ENCODE peak calls at places on chromosomes 7 and 10, in six cellular contexts. One of them, this sample, is unnamed.

GRCh38 chr10:86160890-86161585 is 205.6 kb downstream of the GRID1 start:
- DNase-seq in astrocyte of the spinal cord: no peak
- DNase-seq in bronchial epithelial cell: peak; percentile 36
- DNase-seq in heart left ventricle: no peak
- DNase-seq in kidney: no peak
- DNase-seq in neural crest cell: no peak
- DNase-seq in this sample: peak; percentile 19

GRCh38 chr7:151689196-151689971 is 169.7 kb upstream of the RHEB start:
- DNase-seq in bronchial epithelial cell: peak; percentile 26
- DNase-seq in heart left ventricle: peak; percentile 69
- DNase-seq in astrocyte of the spinal cord: no peak
- DNase-seq in kidney: peak; percentile 87
- DNase-seq in neural crest cell: no peak
- DNase-seq in this sample: no peak

GRCh38 chr7:133510326-133511055 is 257.6 kb downstream of the EXOC4 start:
- DNase-seq in kidney: no peak
- DNase-seq in neural crest cell: no peak
- DNase-seq in heart left ventricle: no peak
- DNase-seq in astrocyte of the spinal cord: no peak
- DNase-seq in bronchial epithelial cell: peak; percentile 63
- DNase-seq in this sample: no peak

GRCh38 chr7:157846281-157846680 is 509.5 kb downstream of the DNAJB6 start:
- DNase-seq in heart left ventricle: no peak
- DNase-seq in kidney: peak; percentile 15
- DNase-seq in bronchial epithelial cell: no peak
- DNase-seq in neural crest cell: no peak
- DNase-seq in astrocyte of the spinal cord: no peak
- DNase-seq in this sample: no peak

GRCh38 chr7:68573271-68574000 is 1024.8 kb upstream of the AUTS2 start:
- DNase-seq in astrocyte of the spinal cord: no peak
- DNase-seq in heart left ventricle: no peak
- DNase-seq in neural crest cell: no peak
- DNase-seq in kidney: no peak
- DNase-seq in bronchial epithelial cell: no peak
- DNase-seq in this sample: no peak

GRCh38 chr10:63438506-63439498 is 27.0 kb downstream of the JMJD1C start:
- DNase-seq in neural crest cell: no peak
- DNase-seq in heart left ventricle: no peak
- DNase-seq in astrocyte of the spinal cord: no peak
- DNase-seq in bronchial epithelial cell: no peak
- DNase-seq in kidney: no peak
- DNase-seq in this sample: no peak

GRCh38 chr10:43785252-43785651 is 136.6 kb upstream of the ZNF32 start:
- DNase-seq in neural crest cell: no peak
- DNase-seq in kidney: no peak
- DNase-seq in heart left ventricle: no peak
- DNase-seq in bronchial epithelial cell: no peak
- DNase-seq in astrocyte of the spinal cord: no peak
- DNase-seq in this sample: no peak

GRCh38 chr7:137480824-137481365 is 137.4 kb upstream of the PTN start:
- DNase-seq in heart left ventricle: no peak
- DNase-seq in kidney: no peak
- DNase-seq in astrocyte of the spinal cord: peak; percentile 62
- DNase-seq in bronchial epithelial cell: no peak
- DNase-seq in neural crest cell: no peak
- DNase-seq in this sample: no peak

GRCh38 chr7:138324905-138325304 is 135.2 kb upstream of the TRIM24 start:
- DNase-seq in heart left ventricle: no peak
- DNase-seq in bronchial epithelial cell: no peak
- DNase-seq in kidney: no peak
- DNase-seq in neural crest cell: no peak
- DNase-seq in astrocyte of the spinal cord: no peak
- DNase-seq in this sample: no peak

GRCh38 chr7:80087051-80087767 is 47.4 kb upstream of the GNAI1 start:
- DNase-seq in heart left ventricle: no peak
- DNase-seq in neural crest cell: no peak
- DNase-seq in kidney: no peak
- DNase-seq in bronchial epithelial cell: no peak
- DNase-seq in astrocyte of the spinal cord: peak; percentile 82
- DNase-seq in this sample: no peak

GRCh38 chr10:26805567-26806245 is 55.1 kb downstream of the ABI1 start:
- DNase-seq in astrocyte of the spinal cord: peak; percentile 17
- DNase-seq in neural crest cell: no peak
- DNase-seq in bronchial epithelial cell: peak; percentile 53
- DNase-seq in heart left ventricle: no peak
- DNase-seq in kidney: no peak
- DNase-seq in this sample: no peak

GRCh38 chr7:144713850-144714249 is 122.0 kb downstream of the TPK1 start:
- DNase-seq in bronchial epithelial cell: no peak
- DNase-seq in heart left ventricle: no peak
- DNase-seq in astrocyte of the spinal cord: no peak
- DNase-seq in kidney: no peak
- DNase-seq in neural crest cell: no peak
- DNase-seq in this sample: no peak

GRCh38 chr7:149787428-149788299 is 14.3 kb upstream of the ZNF467 start:
- DNase-seq in bronchial epithelial cell: no peak
- DNase-seq in kidney: no peak
- DNase-seq in heart left ventricle: no peak
- DNase-seq in astrocyte of the spinal cord: no peak
- DNase-seq in neural crest cell: no peak
- DNase-seq in this sample: no peak

GRCh38 chr7:47371733-47372368 is 210.1 kb downstream of the TNS3 start:
- DNase-seq in bronchial epithelial cell: peak; percentile 87
- DNase-seq in astrocyte of the spinal cord: peak; percentile 58
- DNase-seq in heart left ventricle: peak; percentile 83
- DNase-seq in kidney: peak; percentile 93
- DNase-seq in neural crest cell: no peak
- DNase-seq in this sample: no peak

GRCh38 chr7:31023877-31024276 is 28.2 kb upstream of the ADCYAP1R1 start:
- DNase-seq in heart left ventricle: no peak
- DNase-seq in neural crest cell: no peak
- DNase-seq in bronchial epithelial cell: no peak
- DNase-seq in kidney: no peak
- DNase-seq in astrocyte of the spinal cord: no peak
- DNase-seq in this sample: no peak

GRCh38 chr7:140591178-140591902 is 49.3 kb downstream of the DENND2A start:
- DNase-seq in bronchial epithelial cell: peak; percentile 73
- DNase-seq in neural crest cell: no peak
- DNase-seq in heart left ventricle: no peak
- DNase-seq in kidney: no peak
- DNase-seq in astrocyte of the spinal cord: peak; percentile 26
- DNase-seq in this sample: no peak

GRCh38 chr7:105559926-105560325 is 21.4 kb downstream of the EFCAB10 start:
- DNase-seq in heart left ventricle: no peak
- DNase-seq in kidney: no peak
- DNase-seq in bronchial epithelial cell: no peak
- DNase-seq in astrocyte of the spinal cord: no peak
- DNase-seq in neural crest cell: no peak
- DNase-seq in this sample: no peak

GRCh38 chr10:101055416-101055815 is 6.4 kb upstream of the KAZALD1 start:
- DNase-seq in heart left ventricle: no peak
- DNase-seq in kidney: peak; percentile 2
- DNase-seq in astrocyte of the spinal cord: no peak
- DNase-seq in bronchial epithelial cell: no peak
- DNase-seq in neural crest cell: no peak
- DNase-seq in this sample: no peak
- TF ChIP-seq CTCF in heart left ventricle: no peak
- TF ChIP-seq CTCF in kidney: no peak
- TF ChIP-seq CTCF in astrocyte of the spinal cord: peak; percentile 25
- TF ChIP-seq CTCF in bronchial epithelial cell: no peak
- TF ChIP-seq CTCF in neural crest cell: no peak
- TF ChIP-seq CTCF in this sample: no peak

GRCh38 chr7:44375236-44375699 is 49.9 kb upstream of the CAMK2B start:
- DNase-seq in kidney: peak; percentile 35
- DNase-seq in neural crest cell: no peak
- DNase-seq in heart left ventricle: no peak
- DNase-seq in bronchial epithelial cell: no peak
- DNase-seq in astrocyte of the spinal cord: no peak
- DNase-seq in this sample: no peak
- TF ChIP-seq CTCF in kidney: peak; percentile 23
- TF ChIP-seq CTCF in neural crest cell: peak; percentile 39
- TF ChIP-seq CTCF in heart left ventricle: peak; percentile 26
- TF ChIP-seq CTCF in bronchial epithelial cell: peak; percentile 4
- TF ChIP-seq CTCF in astrocyte of the spinal cord: peak; percentile 23
- TF ChIP-seq CTCF in this sample: no peak

DNA sequence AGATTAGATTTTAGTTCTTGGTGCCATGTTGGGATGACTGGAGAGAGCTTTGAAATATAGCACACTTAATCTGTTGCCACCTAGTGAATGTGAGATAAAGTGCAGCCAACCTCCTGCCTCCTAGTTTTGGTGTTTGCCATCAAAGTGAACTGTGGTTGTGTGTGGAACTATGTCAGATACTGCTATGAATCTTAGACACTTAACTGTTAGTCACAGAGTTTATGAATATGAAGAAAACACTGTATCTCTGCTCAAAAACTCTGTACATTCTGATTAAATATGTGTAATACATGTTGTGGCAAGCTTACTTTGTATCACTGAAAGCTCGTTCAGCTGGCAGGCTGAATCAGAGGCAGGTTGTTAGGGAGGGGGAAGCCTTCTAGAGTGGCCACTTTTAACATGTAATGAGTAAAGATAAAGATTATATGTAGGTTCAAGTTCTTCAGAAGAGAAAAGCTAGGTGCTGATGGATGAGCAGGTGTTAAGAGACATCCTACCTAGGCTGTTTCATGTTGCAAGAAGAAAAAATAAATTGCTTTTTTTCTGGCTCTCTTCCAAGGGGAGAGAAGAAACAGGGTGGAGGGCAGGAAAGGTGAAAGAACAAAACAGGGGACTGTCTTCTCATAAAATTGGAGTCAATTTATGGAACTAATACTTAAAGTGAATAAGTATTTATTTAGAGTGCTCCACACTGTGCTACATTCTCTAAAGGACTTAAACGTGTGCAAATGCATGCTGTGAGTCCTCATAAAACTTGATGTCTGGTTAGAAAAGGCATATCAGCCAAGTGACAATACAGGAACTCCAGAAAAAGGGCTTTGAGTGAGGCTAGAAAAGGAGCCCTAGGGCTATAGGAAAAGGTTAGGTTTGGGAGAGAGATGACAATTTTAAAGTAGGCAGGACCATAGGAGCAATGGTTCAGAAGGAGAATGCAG is 14.1 kb upstream of the LAMB1 start:
- DNase-seq in heart left ventricle: no peak
- DNase-seq in bronchial epithelial cell: peak; percentile 96
- DNase-seq in neural crest cell: no peak
- DNase-seq in astrocyte of the spinal cord: peak; percentile 61
- DNase-seq in kidney: no peak
- DNase-seq in this sample: no peak
- TF ChIP-seq CTCF in heart left ventricle: peak; percentile 40
- TF ChIP-seq CTCF in bronchial epithelial cell: peak; percentile 32
- TF ChIP-seq CTCF in neural crest cell: peak; percentile 58
- TF ChIP-seq CTCF in astrocyte of the spinal cord: peak; percentile 54
- TF ChIP-seq CTCF in kidney: peak; percentile 55
- TF ChIP-seq CTCF in this sample: no peak

GRCh38 chr7:116249969-116250553 is 39.7 kb downstream of the TES start:
- DNase-seq in heart left ventricle: no peak
- DNase-seq in kidney: no peak
- DNase-seq in bronchial epithelial cell: peak; percentile 63
- DNase-seq in astrocyte of the spinal cord: peak; percentile 53
- DNase-seq in neural crest cell: no peak
- DNase-seq in this sample: no peak
- TF ChIP-seq CTCF in heart left ventricle: peak; percentile 21
- TF ChIP-seq CTCF in kidney: no peak
- TF ChIP-seq CTCF in bronchial epithelial cell: peak; percentile 61
- TF ChIP-seq CTCF in astrocyte of the spinal cord: peak; percentile 70
- TF ChIP-seq CTCF in neural crest cell: peak; percentile 61
- TF ChIP-seq CTCF in this sample: peak; percentile 27

GRCh38 chr7:136214356-136214755 is 237.2 kb upstream of the MTPN start:
- DNase-seq in neural crest cell: no peak
- DNase-seq in heart left ventricle: no peak
- DNase-seq in astrocyte of the spinal cord: no peak
- DNase-seq in bronchial epithelial cell: no peak
- DNase-seq in kidney: no peak
- DNase-seq in this sample: no peak
- TF ChIP-seq CTCF in neural crest cell: peak; percentile 45
- TF ChIP-seq CTCF in heart left ventricle: no peak
- TF ChIP-seq CTCF in astrocyte of the spinal cord: peak; percentile 12
- TF ChIP-seq CTCF in bronchial epithelial cell: no peak
- TF ChIP-seq CTCF in kidney: no peak
- TF ChIP-seq CTCF in this sample: no peak

DNA sequence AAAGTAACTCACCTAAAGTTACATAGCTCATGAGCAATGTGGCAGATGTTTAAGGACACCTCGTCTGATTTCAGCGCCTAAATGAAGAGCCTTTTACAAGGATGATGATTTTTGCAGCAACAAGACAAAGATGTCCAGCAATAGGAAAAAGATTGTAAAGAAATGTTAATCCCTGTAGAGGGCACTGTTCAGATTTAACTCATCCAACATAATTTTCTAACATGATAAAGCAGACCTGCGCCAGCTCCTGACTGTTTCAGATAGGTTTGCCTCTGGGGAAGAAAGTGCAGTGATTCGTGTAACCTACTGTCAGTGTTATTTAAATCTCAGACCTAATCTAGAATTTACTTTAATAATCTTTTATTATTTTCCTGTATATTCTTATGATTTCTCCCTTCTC is 595.2 kb downstream of the AUTS2 start:
- DNase-seq in heart left ventricle: no peak
- DNase-seq in bronchial epithelial cell: peak; percentile 61
- DNase-seq in kidney: no peak
- DNase-seq in neural crest cell: no peak
- DNase-seq in astrocyte of the spinal cord: peak; percentile 43
- DNase-seq in this sample: no peak
- TF ChIP-seq CTCF in heart left ventricle: no peak
- TF ChIP-seq CTCF in bronchial epithelial cell: peak; percentile 28
- TF ChIP-seq CTCF in kidney: peak; percentile 21
- TF ChIP-seq CTCF in neural crest cell: peak; percentile 59
- TF ChIP-seq CTCF in astrocyte of the spinal cord: peak; percentile 30
- TF ChIP-seq CTCF in this sample: no peak